ENCODE peak calls at places on chromosome 11, in ten cellular contexts. One of them, this sample, is unnamed.
A peak's percentile ranks its signal among the peaks of the same experiment; 100 is the strongest.

GRCh38 chr11:78526497-78527146 is 48.0 kb downstream of the NARS2 start:
- DNase-seq in IMR-90: no peak
- DNase-seq in trophoblast cell: no peak
- DNase-seq in coronary artery: no peak
- DNase-seq in stomach: no peak
- DNase-seq in CD8-positive, alpha-beta T cell: no peak
- DNase-seq in ovary: no peak
- DNase-seq in AG04450: no peak
- DNase-seq in CD4-positive, CD25-positive, alpha-beta regulatory T cell: no peak
- DNase-seq in naive thymus-derived CD4-positive, alpha-beta T cell: no peak
- DNase-seq in this sample: no peak

GRCh38 chr11:24239016-24239720 is 257.7 kb upstream of the LUZP2 start:
- DNase-seq in AG04450: peak; percentile 69
- DNase-seq in trophoblast cell: no peak
- DNase-seq in CD8-positive, alpha-beta T cell: no peak
- DNase-seq in coronary artery: no peak
- DNase-seq in IMR-90: peak; percentile 95
- DNase-seq in CD4-positive, CD25-positive, alpha-beta regulatory T cell: no peak
- DNase-seq in stomach: no peak
- DNase-seq in ovary: no peak
- DNase-seq in naive thymus-derived CD4-positive, alpha-beta T cell: no peak
- DNase-seq in this sample: no peak

GRCh38 chr11:117273550-117274289 is 17.4 kb upstream of the BACE1-AS start:
- DNase-seq in CD8-positive, alpha-beta T cell: no peak
- DNase-seq in CD4-positive, CD25-positive, alpha-beta regulatory T cell: no peak
- DNase-seq in coronary artery: no peak
- DNase-seq in ovary: no peak
- DNase-seq in AG04450: peak; percentile 67
- DNase-seq in trophoblast cell: no peak
- DNase-seq in IMR-90: peak; percentile 92
- DNase-seq in stomach: no peak
- DNase-seq in naive thymus-derived CD4-positive, alpha-beta T cell: no peak
- DNase-seq in this sample: no peak

GRCh38 chr11:27291302-27291889 is 71.6 kb downstream of the CCDC34 start:
- DNase-seq in stomach: peak; percentile 55
- DNase-seq in coronary artery: no peak
- DNase-seq in IMR-90: no peak
- DNase-seq in naive thymus-derived CD4-positive, alpha-beta T cell: peak; percentile 0
- DNase-seq in AG04450: no peak
- DNase-seq in CD4-positive, CD25-positive, alpha-beta regulatory T cell: peak; percentile 3
- DNase-seq in trophoblast cell: no peak
- DNase-seq in CD8-positive, alpha-beta T cell: no peak
- DNase-seq in ovary: no peak
- DNase-seq in this sample: no peak

GRCh38 chr11:866481-866880 is 23.8 kb downstream of the TSPAN4 start:
- DNase-seq in ovary: no peak
- DNase-seq in naive thymus-derived CD4-positive, alpha-beta T cell: no peak
- DNase-seq in trophoblast cell: no peak
- DNase-seq in CD8-positive, alpha-beta T cell: no peak
- DNase-seq in stomach: no peak
- DNase-seq in coronary artery: no peak
- DNase-seq in IMR-90: no peak
- DNase-seq in AG04450: no peak
- DNase-seq in CD4-positive, CD25-positive, alpha-beta regulatory T cell: no peak
- DNase-seq in this sample: no peak

GRCh38 chr11:68593441-68593840 is 90.9 kb upstream of the GAL start:
- DNase-seq in naive thymus-derived CD4-positive, alpha-beta T cell: no peak
- DNase-seq in stomach: no peak
- DNase-seq in trophoblast cell: no peak
- DNase-seq in ovary: no peak
- DNase-seq in AG04450: no peak
- DNase-seq in CD8-positive, alpha-beta T cell: no peak
- DNase-seq in CD4-positive, CD25-positive, alpha-beta regulatory T cell: no peak
- DNase-seq in coronary artery: no peak
- DNase-seq in IMR-90: no peak
- DNase-seq in this sample: no peak

GRCh38 chr11:103055174-103055890 is 36.6 kb downstream of the DCUN1D5 start:
- DNase-seq in coronary artery: no peak
- DNase-seq in stomach: no peak
- DNase-seq in ovary: no peak
- DNase-seq in trophoblast cell: peak; percentile 91
- DNase-seq in CD4-positive, CD25-positive, alpha-beta regulatory T cell: peak; percentile 25
- DNase-seq in naive thymus-derived CD4-positive, alpha-beta T cell: peak; percentile 4
- DNase-seq in CD8-positive, alpha-beta T cell: no peak
- DNase-seq in AG04450: peak; percentile 16
- DNase-seq in IMR-90: peak; percentile 65
- DNase-seq in this sample: no peak

GRCh38 chr11:73195191-73196007 is 22.7 kb upstream of the P2RY2 start:
- DNase-seq in stomach: peak; percentile 22
- DNase-seq in IMR-90: no peak
- DNase-seq in CD8-positive, alpha-beta T cell: no peak
- DNase-seq in CD4-positive, CD25-positive, alpha-beta regulatory T cell: no peak
- DNase-seq in AG04450: no peak
- DNase-seq in ovary: peak; percentile 20
- DNase-seq in coronary artery: no peak
- DNase-seq in naive thymus-derived CD4-positive, alpha-beta T cell: no peak
- DNase-seq in trophoblast cell: peak; percentile 96
- DNase-seq in this sample: no peak

GRCh38 chr11:109197656-109198055 is 224.3 kb upstream of the C11orf87 start:
- DNase-seq in ovary: no peak
- DNase-seq in trophoblast cell: no peak
- DNase-seq in coronary artery: no peak
- DNase-seq in stomach: no peak
- DNase-seq in IMR-90: peak; percentile 7
- DNase-seq in CD4-positive, CD25-positive, alpha-beta regulatory T cell: no peak
- DNase-seq in naive thymus-derived CD4-positive, alpha-beta T cell: no peak
- DNase-seq in CD8-positive, alpha-beta T cell: no peak
- DNase-seq in AG04450: no peak
- DNase-seq in this sample: no peak

GRCh38 chr11:11416917-11417316 is 63.9 kb upstream of the CSNK2A3 start:
- DNase-seq in coronary artery: no peak
- DNase-seq in naive thymus-derived CD4-positive, alpha-beta T cell: no peak
- DNase-seq in AG04450: no peak
- DNase-seq in ovary: no peak
- DNase-seq in stomach: no peak
- DNase-seq in IMR-90: peak; percentile 65
- DNase-seq in trophoblast cell: peak; percentile 73
- DNase-seq in CD8-positive, alpha-beta T cell: no peak
- DNase-seq in CD4-positive, CD25-positive, alpha-beta regulatory T cell: no peak
- DNase-seq in this sample: no peak

GRCh38 chr11:3157381-3158130 is 7.6 kb downstream of the OSBPL5 start:
- DNase-seq in AG04450: no peak
- DNase-seq in naive thymus-derived CD4-positive, alpha-beta T cell: no peak
- DNase-seq in IMR-90: no peak
- DNase-seq in ovary: peak; percentile 33
- DNase-seq in CD4-positive, CD25-positive, alpha-beta regulatory T cell: no peak
- DNase-seq in coronary artery: no peak
- DNase-seq in stomach: no peak
- DNase-seq in CD8-positive, alpha-beta T cell: no peak
- DNase-seq in trophoblast cell: no peak
- DNase-seq in this sample: peak; percentile 80

GRCh38 chr11:3123316-3123715 is 41.8 kb downstream of the OSBPL5 start:
- DNase-seq in CD4-positive, CD25-positive, alpha-beta regulatory T cell: no peak
- DNase-seq in naive thymus-derived CD4-positive, alpha-beta T cell: no peak
- DNase-seq in trophoblast cell: no peak
- DNase-seq in ovary: peak; percentile 85
- DNase-seq in coronary artery: peak; percentile 78
- DNase-seq in AG04450: no peak
- DNase-seq in IMR-90: no peak
- DNase-seq in stomach: no peak
- DNase-seq in CD8-positive, alpha-beta T cell: no peak
- DNase-seq in this sample: peak; percentile 72

GRCh38 chr11:120710354-120711187 is 199.0 kb downstream of the GRIK4 start:
- DNase-seq in coronary artery: no peak
- DNase-seq in trophoblast cell: peak; percentile 64
- DNase-seq in IMR-90: peak; percentile 87
- DNase-seq in AG04450: peak; percentile 77
- DNase-seq in CD4-positive, CD25-positive, alpha-beta regulatory T cell: no peak
- DNase-seq in stomach: no peak
- DNase-seq in naive thymus-derived CD4-positive, alpha-beta T cell: no peak
- DNase-seq in CD8-positive, alpha-beta T cell: no peak
- DNase-seq in ovary: peak; percentile 90
- DNase-seq in this sample: peak; percentile 71

DNA sequence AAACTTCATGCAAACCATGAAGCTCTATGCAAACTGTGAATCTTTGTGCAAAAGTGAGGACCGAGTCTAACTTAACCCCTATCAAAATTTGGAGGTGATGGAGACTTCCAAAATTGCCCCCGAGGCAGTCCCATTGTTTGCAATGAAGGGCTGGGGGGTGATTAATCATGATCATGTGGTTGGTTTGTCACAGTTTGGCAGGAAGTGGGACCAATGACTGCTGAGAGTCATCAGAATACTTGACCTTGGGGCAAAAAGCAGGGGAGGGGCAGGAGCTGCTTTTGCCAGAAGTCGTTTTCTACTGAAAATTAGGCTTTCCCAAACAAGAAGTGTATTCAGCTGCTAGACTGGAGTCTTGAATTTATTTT is 23.2 kb downstream of the FZD4 start:
- DNase-seq in coronary artery: no peak
- DNase-seq in stomach: no peak
- DNase-seq in trophoblast cell: peak; percentile 32
- DNase-seq in ovary: no peak
- DNase-seq in naive thymus-derived CD4-positive, alpha-beta T cell: no peak
- DNase-seq in IMR-90: peak; percentile 62
- DNase-seq in CD4-positive, CD25-positive, alpha-beta regulatory T cell: no peak
- DNase-seq in CD8-positive, alpha-beta T cell: no peak
- DNase-seq in AG04450: no peak
- DNase-seq in this sample: no peak
- H3K27ac ChIP-seq in coronary artery: peak overlapping the region; percentile 3
- H3K27ac ChIP-seq in stomach: peak overlapping the region; percentile 19
- H3K27ac ChIP-seq in trophoblast cell: no peak overlapping the region
- H3K27ac ChIP-seq in ovary: no peak overlapping the region
- H3K27ac ChIP-seq in naive thymus-derived CD4-positive, alpha-beta T cell: no peak overlapping the region
- H3K27ac ChIP-seq in IMR-90: peak overlapping the region; percentile 20
- H3K27ac ChIP-seq in CD4-positive, CD25-positive, alpha-beta regulatory T cell: no peak overlapping the region
- H3K27ac ChIP-seq in CD8-positive, alpha-beta T cell: no peak overlapping the region
- H3K27ac ChIP-seq in AG04450: peak overlapping the region; percentile 12
- H3K27ac ChIP-seq in this sample: peak overlapping the region; percentile 60

GRCh38 chr11:19345848-19346681 is 105.3 kb upstream of the E2F8 start:
- DNase-seq in stomach: peak; percentile 34
- DNase-seq in IMR-90: no peak
- DNase-seq in coronary artery: no peak
- DNase-seq in CD4-positive, CD25-positive, alpha-beta regulatory T cell: no peak
- DNase-seq in trophoblast cell: no peak
- DNase-seq in AG04450: no peak
- DNase-seq in CD8-positive, alpha-beta T cell: no peak
- DNase-seq in naive thymus-derived CD4-positive, alpha-beta T cell: no peak
- DNase-seq in ovary: no peak
- DNase-seq in this sample: peak; percentile 69
- H3K4me3 ChIP-seq in stomach: peak overlapping the region; percentile 42
- H3K4me3 ChIP-seq in IMR-90: peak overlapping the region; percentile 13
- H3K4me3 ChIP-seq in coronary artery: peak overlapping the region; percentile 74
- H3K4me3 ChIP-seq in CD4-positive, CD25-positive, alpha-beta regulatory T cell: no peak overlapping the region
- H3K4me3 ChIP-seq in trophoblast cell: no peak overlapping the region
- H3K4me3 ChIP-seq in AG04450: peak overlapping the region; percentile 38
- H3K4me3 ChIP-seq in CD8-positive, alpha-beta T cell: no peak overlapping the region
- H3K4me3 ChIP-seq in naive thymus-derived CD4-positive, alpha-beta T cell: no peak overlapping the region
- H3K4me3 ChIP-seq in ovary: no peak overlapping the region
- H3K4me3 ChIP-seq in this sample: no peak overlapping the region

GRCh38 chr11:125465254-125465653 is 30.8 kb downstream of the FEZ1 start:
- DNase-seq in IMR-90: no peak
- DNase-seq in AG04450: no peak
- DNase-seq in stomach: no peak
- DNase-seq in coronary artery: no peak
- DNase-seq in trophoblast cell: no peak
- DNase-seq in CD8-positive, alpha-beta T cell: no peak
- DNase-seq in naive thymus-derived CD4-positive, alpha-beta T cell: no peak
- DNase-seq in ovary: no peak
- DNase-seq in CD4-positive, CD25-positive, alpha-beta regulatory T cell: no peak
- DNase-seq in this sample: no peak

GRCh38 chr11:125465701-125466100 is 30.4 kb downstream of the FEZ1 start:
- DNase-seq in IMR-90: no peak
- DNase-seq in trophoblast cell: no peak
- DNase-seq in CD4-positive, CD25-positive, alpha-beta regulatory T cell: no peak
- DNase-seq in ovary: no peak
- DNase-seq in coronary artery: no peak
- DNase-seq in AG04450: no peak
- DNase-seq in stomach: no peak
- DNase-seq in CD8-positive, alpha-beta T cell: no peak
- DNase-seq in naive thymus-derived CD4-positive, alpha-beta T cell: no peak
- DNase-seq in this sample: no peak

GRCh38 chr11:125464266-125464662 is 31.8 kb downstream of the FEZ1 start:
- DNase-seq in CD8-positive, alpha-beta T cell: no peak
- DNase-seq in naive thymus-derived CD4-positive, alpha-beta T cell: no peak
- DNase-seq in coronary artery: no peak
- DNase-seq in AG04450: no peak
- DNase-seq in CD4-positive, CD25-positive, alpha-beta regulatory T cell: no peak
- DNase-seq in trophoblast cell: no peak
- DNase-seq in ovary: no peak
- DNase-seq in IMR-90: peak; percentile 70
- DNase-seq in stomach: no peak
- DNase-seq in this sample: no peak

GRCh38 chr11:125464671-125465070 is 31.4 kb downstream of the FEZ1 start:
- DNase-seq in AG04450: no peak
- DNase-seq in ovary: no peak
- DNase-seq in coronary artery: no peak
- DNase-seq in stomach: no peak
- DNase-seq in naive thymus-derived CD4-positive, alpha-beta T cell: no peak
- DNase-seq in IMR-90: no peak
- DNase-seq in CD8-positive, alpha-beta T cell: no peak
- DNase-seq in trophoblast cell: no peak
- DNase-seq in CD4-positive, CD25-positive, alpha-beta regulatory T cell: no peak
- DNase-seq in this sample: no peak

DNA sequence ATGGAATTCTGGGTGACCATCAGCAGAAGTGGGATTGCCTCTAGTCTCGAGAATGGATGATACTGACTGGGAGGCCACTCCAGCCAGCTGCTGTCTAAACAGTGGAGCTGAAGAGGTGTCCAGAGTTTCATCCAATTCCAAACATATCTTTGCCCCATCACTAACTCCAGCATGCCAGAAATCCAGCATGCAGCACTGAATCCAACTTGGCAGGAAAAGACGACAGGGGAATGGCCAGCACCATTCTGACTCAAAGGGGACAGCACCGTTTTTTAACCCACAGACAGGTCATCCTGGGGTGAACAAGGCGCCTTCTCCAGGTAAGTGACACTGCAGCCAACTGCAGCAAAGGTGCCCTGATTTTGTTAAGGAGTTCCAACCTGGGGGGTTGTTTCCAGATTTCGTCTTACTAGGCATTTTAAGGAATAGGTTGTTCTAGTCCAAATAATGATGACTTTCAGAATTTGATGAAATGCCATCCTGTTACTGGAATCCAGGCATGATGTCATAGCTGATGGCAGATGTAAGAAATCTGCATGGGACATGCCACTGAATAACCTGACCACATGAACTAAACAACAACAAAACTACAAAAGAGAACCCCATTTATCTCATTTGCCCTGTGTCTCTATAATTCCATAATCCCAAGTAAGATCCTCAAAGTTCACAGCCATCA is 32.3 kb downstream of the FEZ1 start:
- DNase-seq in naive thymus-derived CD4-positive, alpha-beta T cell: no peak
- DNase-seq in trophoblast cell: no peak
- DNase-seq in CD8-positive, alpha-beta T cell: no peak
- DNase-seq in CD4-positive, CD25-positive, alpha-beta regulatory T cell: no peak
- DNase-seq in stomach: no peak
- DNase-seq in IMR-90: peak; percentile 11
- DNase-seq in coronary artery: no peak
- DNase-seq in AG04450: no peak
- DNase-seq in ovary: no peak
- DNase-seq in this sample: no peak
- H3K27ac ChIP-seq in naive thymus-derived CD4-positive, alpha-beta T cell: no peak overlapping the region
- H3K27ac ChIP-seq in trophoblast cell: no peak overlapping the region
- H3K27ac ChIP-seq in CD8-positive, alpha-beta T cell: no peak overlapping the region
- H3K27ac ChIP-seq in CD4-positive, CD25-positive, alpha-beta regulatory T cell: no peak overlapping the region
- H3K27ac ChIP-seq in stomach: no peak overlapping the region
- H3K27ac ChIP-seq in IMR-90: no peak overlapping the region
- H3K27ac ChIP-seq in coronary artery: no peak overlapping the region
- H3K27ac ChIP-seq in AG04450: no peak overlapping the region
- H3K27ac ChIP-seq in ovary: no peak overlapping the region
- H3K27ac ChIP-seq in this sample: no peak overlapping the region

GRCh38 chr11:62444835-62445234 is 26.0 kb downstream of the SCGB1A1 start:
- DNase-seq in AG04450: no peak
- DNase-seq in coronary artery: no peak
- DNase-seq in ovary: no peak
- DNase-seq in stomach: no peak
- DNase-seq in naive thymus-derived CD4-positive, alpha-beta T cell: no peak
- DNase-seq in trophoblast cell: no peak
- DNase-seq in CD8-positive, alpha-beta T cell: no peak
- DNase-seq in CD4-positive, CD25-positive, alpha-beta regulatory T cell: no peak
- DNase-seq in IMR-90: no peak
- DNase-seq in this sample: no peak
- H3K4me3 ChIP-seq in AG04450: peak overlapping the region; percentile 53
- H3K4me3 ChIP-seq in coronary artery: peak overlapping the region; percentile 71
- H3K4me3 ChIP-seq in ovary: peak overlapping the region; percentile 17
- H3K4me3 ChIP-seq in stomach: peak overlapping the region; percentile 23
- H3K4me3 ChIP-seq in naive thymus-derived CD4-positive, alpha-beta T cell: peak overlapping the region; percentile 50
- H3K4me3 ChIP-seq in trophoblast cell: no peak overlapping the region
- H3K4me3 ChIP-seq in CD8-positive, alpha-beta T cell: peak overlapping the region; percentile 37
- H3K4me3 ChIP-seq in CD4-positive, CD25-positive, alpha-beta regulatory T cell: no peak overlapping the region
- H3K4me3 ChIP-seq in IMR-90: no peak overlapping the region
- H3K4me3 ChIP-seq in this sample: peak overlapping the region; percentile 27

This sample was measured in spleen.